ENCODE peak calls at places on chromosome 13, in ten cellular contexts. J, A, R, I, P, X, V, Z, N and H are unnamed samples.

GRCh38 chr13:95087746-95088305 is 213.4 kb downstream of the ABCC4 start:
- DNase-seq in P (no peak), I (peak), J (peak), V (no peak), A (peak), N (peak), X (no peak), Z (no peak), R (no peak), H (peak)

GRCh38 chr13:27919934-27920676 is at the start of gene PDX1:
- DNase-seq in R (no peak), A (peak), Z (no peak), P (peak), I (no peak), V (no peak), N (no peak), X (no peak), J (no peak), H (no peak)

GRCh38 chr13:111629933-111630332 is 309.5 kb downstream of the TEX29 start:
- DNase-seq in Z (no peak), N (no peak), A (no peak), V (no peak), R (no peak), I (no peak), J (no peak), P (no peak), X (no peak), H (no peak)

GRCh38 chr13:97028441-97029299 is 34.4 kb upstream of the OXGR1 start:
- DNase-seq in Z (peak), X (no peak), N (peak), A (peak), P (peak), J (peak), I (peak), R (peak), V (peak), H (peak)

GRCh38 chr13:33110713-33111413 is 94.6 kb downstream of the KL start:
- DNase-seq in R (no peak), J (peak), I (no peak), N (peak), X (no peak), V (no peak), A (no peak), Z (no peak), P (no peak), H (no peak)

GRCh38 chr13:80006940-80007339 is 334.0 kb downstream of the SPRY2 start:
- DNase-seq in I (no peak), J (no peak), A (no peak), R (no peak), Z (no peak), N (peak), P (no peak), V (no peak), X (no peak), H (no peak)

GRCh38 chr13:53075356-53076041 is 46.9 kb downstream of the OLFM4 start:
- DNase-seq in N (no peak), Z (no peak), J (no peak), X (no peak), R (no peak), A (no peak), P (no peak), I (no peak), V (no peak), H (no peak)

GRCh38 chr13:31965361-31966066 is 66.1 kb upstream of the FRY start:
- DNase-seq in R (no peak), I (peak), N (peak), J (no peak), Z (no peak), A (peak), X (no peak), V (no peak), P (no peak), H (no peak)

GRCh38 chr13:75725784-75726183 is 89.7 kb downstream of the LMO7 start:
- DNase-seq in P (no peak), X (no peak), A (no peak), I (no peak), N (no peak), Z (no peak), J (no peak), V (no peak), R (no peak), H (no peak)

GRCh38 chr13:36115306-36115705 is 15.9 kb downstream of the DCLK1 start:
- DNase-seq in V (no peak), A (no peak), N (no peak), Z (no peak), R (no peak), X (no peak), P (no peak), J (no peak), I (no peak), H (no peak)

GRCh38 chr13:49329831-49330545 is 82.3 kb downstream of the CDADC1 start:
- DNase-seq in A (no peak), N (no peak), I (no peak), X (no peak), Z (no peak), V (no peak), R (no peak), P (no peak), J (no peak), H (no peak)

GRCh38 chr13:107376393-107377085 is 808.6 kb upstream of the ARGLU1 start:
- DNase-seq in R (no peak), N (no peak), A (no peak), X (no peak), I (no peak), V (peak), P (no peak), J (no peak), Z (no peak), H (no peak)